ENCODE peak calls at places on chromosomes 7 and 10, in ten cellular contexts. C is adrenal gland, R is body of pancreas, G is HCT116, Q is transverse colon, J is heart left ventricle, O is upper lobe of left lung, U is Peyer's patch, X is A549, T is esophagus muscularis mucosa. W is an unnamed sample.

GRCh38 chr7:150788474-150789269 is 11.5 kb downstream of the TMEM176B start:
- DNase-seq in C (no peak), R (peak), G (no peak), Q (peak), J (peak), O (no peak), U (no peak), X (no peak), T (no peak), W (no peak)

GRCh38 chr7:43834463-43835251 is 34.7 kb downstream of the MRPS24 start:
- DNase-seq in C (no peak), R (no peak), G (no peak), Q (no peak), J (no peak), O (no peak), U (peak), X (peak), T (no peak), W (no peak)

GRCh38 chr7:47739901-47740300 is 158.0 kb upstream of the TNS3 start:
- DNase-seq in C (no peak), R (no peak), G (no peak), Q (no peak), J (no peak), O (no peak), U (no peak), X (no peak), T (no peak), W (no peak)

GRCh38 chr10:15167411-15168295 is 840 bp downstream of the NMT2 start:
- DNase-seq in C (peak), R (peak), G (peak), Q (peak), J (peak), O (peak), U (peak), X (peak), T (peak), W (peak)

GRCh38 chr10:105797234-105797890 is 1156.3 kb downstream of the SORCS3 start:
- DNase-seq in C (no peak), R (peak), G (peak), Q (no peak), J (no peak), O (no peak), U (no peak), X (peak), T (no peak), W (no peak)

GRCh38 chr10:118251791-118252190 is 90.3 kb downstream of the FAM204A start:
- DNase-seq in C (peak), R (no peak), G (no peak), Q (no peak), J (no peak), O (no peak), U (no peak), X (no peak), T (no peak), W (no peak)

GRCh38 chr10:104146871-104147270 is 24.9 kb downstream of the SFR1 start:
- DNase-seq in C (no peak), R (no peak), G (no peak), Q (no peak), J (no peak), O (no peak), U (no peak), X (no peak), T (no peak), W (no peak)

GRCh38 chr10:114323023-114323422 is 81.3 kb downstream of the AFAP1L2 start:
- DNase-seq in C (no peak), R (no peak), G (no peak), Q (no peak), J (no peak), O (no peak), U (no peak), X (peak), T (no peak), W (no peak)

GRCh38 chr10:84078771-84079170 is 60.5 kb upstream of the GHITM start:
- DNase-seq in C (no peak), R (no peak), G (no peak), Q (no peak), J (no peak), O (no peak), U (no peak), X (no peak), T (peak), W (no peak)

GRCh38 chr7:47584128-47584865 is 2.4 kb upstream of the TNS3 start:
- DNase-seq in C (no peak), R (no peak), G (no peak), Q (no peak), J (no peak), O (no peak), U (no peak), X (no peak), T (no peak), W (no peak)

GRCh38 chr10:125337510-125337909 is 177.1 kb upstream of the CTBP2 start:
- DNase-seq in C (no peak), R (no peak), G (no peak), Q (no peak), J (no peak), O (no peak), U (no peak), X (no peak), T (no peak), W (no peak)

GRCh38 chr7:3754488-3755365 is 453.7 kb downstream of the SDK1 start:
- DNase-seq in C (no peak), R (peak), G (no peak), Q (peak), J (no peak), O (no peak), U (no peak), X (no peak), T (no peak), W (no peak)

GRCh38 chr10:51651063-51651462 is 48.3 kb downstream of the CSTF2T start:
- DNase-seq in C (no peak), R (no peak), G (no peak), Q (no peak), J (no peak), O (no peak), U (no peak), X (no peak), T (no peak), W (no peak)

GRCh38 chr10:34194259-34194658 is 620.8 kb downstream of the PARD3 start:
- DNase-seq in C (no peak), R (no peak), G (no peak), Q (no peak), J (no peak), O (no peak), U (no peak), X (no peak), T (no peak), W (no peak)

GRCh38 chr10:80260295-80261243 is 28.9 kb downstream of the MAT1A start:
- DNase-seq in C (peak), R (peak), G (no peak), Q (no peak), J (no peak), O (no peak), U (no peak), X (peak), T (no peak), W (no peak)

GRCh38 chr10:18238875-18239485 is 98.8 kb downstream of the CACNB2 start:
- DNase-seq in C (no peak), R (peak), G (peak), Q (no peak), J (no peak), O (no peak), U (no peak), X (peak), T (peak), W (no peak)

GRCh38 chr10:35639651-35640311 is 2.3 kb downstream of the FZD8 start:
- DNase-seq in C (peak), R (peak), G (no peak), Q (peak), J (peak), O (peak), U (no peak), X (peak), T (no peak), W (peak)

DNA sequence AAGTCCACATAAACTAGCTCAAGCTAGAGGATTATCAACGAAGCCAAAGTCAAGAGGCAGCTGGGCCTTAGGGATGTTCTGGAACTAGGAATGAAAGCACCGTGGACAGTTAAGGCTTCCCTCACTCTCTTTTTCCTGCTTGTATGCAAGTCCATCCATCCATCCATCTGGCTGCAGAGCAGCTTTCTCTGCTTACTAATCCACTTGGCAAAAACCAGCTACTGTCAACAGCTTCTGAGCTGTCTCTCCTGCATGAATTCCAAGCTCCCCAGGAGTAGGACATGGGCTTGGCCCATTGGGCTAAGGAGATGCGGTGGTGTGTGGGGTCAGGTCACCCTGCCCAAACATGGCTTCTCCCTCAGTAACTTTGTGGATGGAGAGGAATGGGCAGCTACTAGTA is 66.2 kb downstream of the NAMPT start:
- DNase-seq in C (no peak), R (no peak), G (no peak), Q (no peak), J (no peak), O (no peak), U (no peak), X (no peak), T (no peak), W (peak)
- TF ChIP-seq CTCF in C (no peak), R (no peak), G (no peak), Q (no peak), J (no peak), O (no peak), U (no peak), X (no peak), T (no peak), W (no peak)

GRCh38 chr7:50226139-50226538 is 78.4 kb upstream of the IKZF1 start:
- DNase-seq in C (no peak), R (no peak), G (no peak), Q (no peak), J (no peak), O (no peak), U (no peak), X (no peak), T (no peak), W (no peak)
- H3K4me3 ChIP-seq in C (no peak), R (no peak), G (no peak), Q (no peak), J (no peak), O (no peak), U (no peak), X (no peak), T (no peak), W (no peak)

DNA sequence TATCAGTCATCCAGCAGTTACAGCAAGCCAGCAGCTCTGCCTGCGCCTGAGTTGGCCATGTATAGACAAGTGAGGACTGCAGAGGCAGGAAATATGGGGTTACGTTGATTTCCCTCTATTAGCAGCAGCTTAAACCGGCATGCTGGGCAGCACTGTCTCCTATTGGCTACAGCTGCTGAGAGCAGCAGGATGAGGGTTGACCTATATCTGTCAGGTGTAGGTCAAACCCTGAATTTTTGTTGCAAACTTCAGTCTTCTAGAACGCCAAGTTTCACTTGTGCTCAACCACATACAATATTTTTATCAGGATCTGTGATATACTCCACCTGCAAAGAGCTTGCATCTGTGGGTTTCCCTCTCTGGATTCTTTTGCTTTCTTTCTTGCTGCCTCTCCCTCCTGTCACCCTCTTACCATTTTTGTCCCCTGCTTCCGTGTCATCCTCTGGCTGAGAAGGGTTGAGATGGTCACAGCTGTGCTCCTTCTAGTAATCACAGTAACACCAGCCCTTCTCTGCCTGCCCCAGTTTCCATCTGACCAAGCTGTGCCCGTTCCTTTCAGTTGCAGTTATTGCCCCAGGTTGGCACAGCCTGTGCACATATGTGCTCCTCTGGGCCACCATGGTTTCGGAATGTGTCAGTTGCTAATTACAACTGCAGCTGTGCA is 23.8 kb upstream of the GLCCI1 start:
- DNase-seq in C (no peak), R (no peak), G (no peak), Q (peak), J (no peak), O (no peak), U (peak), X (no peak), T (no peak), W (no peak)
- TF ChIP-seq POLR2A in C (no peak), R (no peak), G (no peak), Q (no peak), J (no peak), O (no peak), U (no peak), X (no peak), T (no peak), W (no peak)

GRCh38 chr10:123160311-123160980 is 6.2 kb downstream of the BUB3 start:
- DNase-seq in C (no peak), R (no peak), G (no peak), Q (no peak), J (no peak), O (no peak), U (no peak), X (no peak), T (no peak), W (no peak)

GRCh38 chr10:123170961-123171360 is 16.8 kb downstream of the BUB3 start:
- DNase-seq in C (no peak), R (no peak), G (no peak), Q (no peak), J (no peak), O (no peak), U (no peak), X (no peak), T (no peak), W (no peak)

GRCh38 chr10:123166618-123167017 is 12.4 kb downstream of the BUB3 start:
- DNase-seq in C (no peak), R (no peak), G (no peak), Q (no peak), J (no peak), O (no peak), U (no peak), X (no peak), T (no peak), W (no peak)

DNA sequence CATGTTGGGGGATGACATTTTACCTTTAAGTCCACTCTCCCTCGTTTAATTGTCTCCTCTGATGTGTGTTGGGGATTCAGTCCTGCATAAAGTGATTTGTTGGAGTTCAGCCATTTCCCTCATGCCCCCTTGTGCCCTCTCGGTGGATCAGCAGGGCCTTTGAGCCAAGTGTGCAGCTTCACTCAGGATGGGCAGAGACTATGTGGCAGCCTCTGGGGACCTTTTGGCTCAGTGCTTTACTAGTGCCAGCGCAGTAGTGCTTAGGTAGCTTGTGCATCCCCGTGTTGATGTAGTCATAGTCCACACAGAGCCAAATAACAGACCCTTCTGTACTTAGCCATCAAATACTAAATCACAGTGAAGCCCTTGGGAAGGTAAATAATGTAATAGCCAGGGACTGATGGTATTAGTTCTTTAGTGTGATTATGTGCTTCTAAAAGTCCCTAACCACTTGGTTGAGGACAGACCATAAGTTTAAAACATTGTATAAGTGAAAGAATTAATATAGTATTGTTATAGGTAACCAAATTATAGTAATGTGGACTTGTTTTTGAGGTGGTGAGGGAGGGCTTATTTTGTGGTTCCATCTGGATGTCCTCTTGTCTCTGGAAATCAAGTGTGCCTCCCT is 11.4 kb downstream of the BUB3 start:
- DNase-seq in C (no peak), R (no peak), G (no peak), Q (no peak), J (no peak), O (no peak), U (no peak), X (no peak), T (no peak), W (no peak)
- TF ChIP-seq CTCF in C (no peak), R (no peak), G (no peak), Q (no peak), J (no peak), O (no peak), U (no peak), X (no peak), T (no peak), W (no peak)

GRCh38 chr10:37975407-37975991 is 948 bp downstream of the ZNF25 start:
- DNase-seq in C (no peak), R (no peak), G (no peak), Q (no peak), J (no peak), O (no peak), U (no peak), X (peak), T (no peak), W (no peak)
- H3K4me3 ChIP-seq in C (peak), R (peak), G (peak), Q (peak), J (peak), O (peak), U (peak), X (peak), T (peak), W (peak)

GRCh38 chr7:7970620-7971307 is 2.2 kb downstream of the GLCCI1 start:
- DNase-seq in C (no peak), R (no peak), G (no peak), Q (no peak), J (no peak), O (no peak), U (no peak), X (no peak), T (no peak), W (no peak)

GRCh38 chr7:7968544-7969305 is at the start of gene GLCCI1:
- DNase-seq in C (peak), R (peak), G (peak), Q (peak), J (peak), O (peak), U (peak), X (peak), T (peak), W (peak)

GRCh38 chr7:7970113-7970619 is 1.6 kb downstream of the GLCCI1 start:
- DNase-seq in C (no peak), R (peak), G (no peak), Q (no peak), J (no peak), O (no peak), U (no peak), X (no peak), T (no peak), W (no peak)

GRCh38 chr7:7967909-7968543 is 570 bp upstream of the GLCCI1 start:
- DNase-seq in C (no peak), R (no peak), G (no peak), Q (no peak), J (no peak), O (no peak), U (no peak), X (no peak), T (no peak), W (no peak)

GRCh38 chr7:7969306-7970112 is 913 bp downstream of the GLCCI1 start:
- DNase-seq in C (peak), R (peak), G (no peak), Q (peak), J (peak), O (peak), U (peak), X (peak), T (no peak), W (peak)
- TF ChIP-seq POLR2A in C (no peak), R (no peak), G (no peak), Q (no peak), J (no peak), O (no peak), U (no peak), X (peak), T (no peak), W (no peak)

GRCh38 chr7:16889305-16889704 is 7.5 kb upstream of the AGR3 start:
- DNase-seq in C (no peak), R (no peak), G (no peak), Q (no peak), J (no peak), O (no peak), U (no peak), X (no peak), T (no peak), W (no peak)

GRCh38 chr7:16889851-16890443 is 8.2 kb upstream of the AGR3 start:
- DNase-seq in C (no peak), R (no peak), G (no peak), Q (no peak), J (no peak), O (no peak), U (no peak), X (no peak), T (no peak), W (no peak)

GRCh38 chr7:16891874-16892620 is 10.3 kb upstream of the AGR3 start:
- DNase-seq in C (no peak), R (no peak), G (no peak), Q (no peak), J (no peak), O (no peak), U (no peak), X (no peak), T (no peak), W (no peak)

DNA sequence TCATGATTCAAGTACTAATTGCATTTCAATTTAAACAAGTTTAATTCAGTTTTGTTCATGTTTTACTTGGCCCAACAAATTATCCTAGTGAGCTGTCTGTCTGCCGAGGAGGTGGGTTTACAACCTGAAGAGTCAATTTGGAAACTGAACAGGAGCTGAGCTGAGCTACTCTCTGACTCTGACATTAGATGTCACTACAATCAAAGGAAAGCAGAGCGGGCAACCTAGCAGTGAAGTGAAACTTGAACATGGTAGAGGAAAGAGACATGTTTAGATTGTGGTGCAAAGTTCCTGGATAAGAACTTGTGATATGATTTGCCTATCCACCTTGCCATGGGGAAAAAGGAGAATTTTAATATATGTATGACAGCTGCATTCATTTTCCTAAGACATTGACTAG is 9.6 kb upstream of the AGR3 start:
- DNase-seq in C (no peak), R (peak), G (peak), Q (peak), J (no peak), O (no peak), U (no peak), X (peak), T (no peak), W (no peak)
- TF ChIP-seq CTCF in C (peak), R (peak), G (no peak), Q (peak), J (peak), O (peak), U (no peak), X (peak), T (peak), W (no peak)

GRCh38 chr10:100743626-100744135 is 1.7 kb upstream of the PAX2 start:
- DNase-seq in C (peak), R (peak), G (peak), Q (peak), J (no peak), O (no peak), U (no peak), X (peak), T (no peak), W (peak)

GRCh38 chr10:100742936-100743335 is 2.4 kb upstream of the PAX2 start:
- DNase-seq in C (no peak), R (no peak), G (no peak), Q (no peak), J (no peak), O (no peak), U (no peak), X (no peak), T (no peak), W (no peak)

GRCh38 chr10:100741386-100742066 is 3.9 kb upstream of the PAX2 start:
- DNase-seq in C (no peak), R (no peak), G (no peak), Q (no peak), J (no peak), O (peak), U (no peak), X (no peak), T (no peak), W (no peak)

GRCh38 chr10:100740476-100741341 is 4.7 kb upstream of the PAX2 start:
- DNase-seq in C (no peak), R (no peak), G (no peak), Q (no peak), J (no peak), O (peak), U (no peak), X (no peak), T (no peak), W (no peak)

GRCh38 chr10:100742067-100742771 is 3.2 kb upstream of the PAX2 start:
- DNase-seq in C (no peak), R (no peak), G (no peak), Q (no peak), J (no peak), O (peak), U (no peak), X (no peak), T (no peak), W (no peak)
- H3K4me3 ChIP-seq in C (no peak), R (no peak), G (no peak), Q (no peak), J (no peak), O (no peak), U (no peak), X (no peak), T (no peak), W (no peak)

GRCh38 chr7:30284298-30285066 is at the start of gene ZNRF2:
- DNase-seq in C (peak), R (peak), G (peak), Q (peak), J (peak), O (peak), U (peak), X (peak), T (peak), W (peak)
- TF ChIP-seq POLR2A in C (peak), R (peak), G (peak), Q (peak), J (peak), O (peak), U (peak), X (peak), T (peak), W (no peak)

GRCh38 chr7:134209322-134210015 is 82.3 kb downstream of the LRGUK start:
- DNase-seq in C (no peak), R (no peak), G (no peak), Q (no peak), J (no peak), O (no peak), U (no peak), X (no peak), T (no peak), W (no peak)
- TF ChIP-seq CTCF in C (no peak), R (no peak), G (no peak), Q (no peak), J (no peak), O (no peak), U (no peak), X (no peak), T (no peak), W (no peak)